ENCODE peak calls at places on chromosomes 7 and 10, in ten cellular contexts. V is T-helper 2 cell; B is brain microvascular endothelial cell; Q is GM10248; D is breast epithelium; C is RCC 7860; K is stimulated activated CD4-positive, alpha-beta T cell treated with anti-CD3 and anti-CD28 coated beads, Interleukin-2, amount 100 ng/mL, for 24 hours; S is H1; E is GM13977; I is WTC11. N is an unnamed sample.
A peak's percentile ranks its signal among the peaks of the same experiment; 100 is the strongest.

GRCh38 chr10:103481974-103482531 is 3.0 kb upstream of the CALHM3 start:
- DNase-seq in I (no peak), V (peak; percentile 83), D (no peak), K (no peak), C (peak; percentile 33), E (peak; percentile 84), B (peak; percentile 57), Q (peak; percentile 74), S (no peak), N (peak; percentile 39)

GRCh38 chr10:102603946-102604345 is 40.3 kb upstream of the TRIM8 start:
- DNase-seq in V (no peak), I (no peak), B (no peak), D (no peak), S (no peak), Q (no peak), E (no peak), K (no peak), C (no peak), N (no peak)

GRCh38 chr7:69598081-69598486 is at the start of gene AUTS2:
- DNase-seq in D (peak; percentile 67), B (peak; percentile 48), E (peak; percentile 98), K (peak; percentile 56), C (no peak), Q (peak; percentile 92), V (peak; percentile 65), S (peak; percentile 85), I (peak; percentile 84), N (peak; percentile 89)

GRCh38 chr10:5364916-5365434 is at the start of gene UCN3:
- DNase-seq in C (no peak), Q (no peak), B (no peak), V (no peak), E (no peak), I (no peak), S (no peak), K (no peak), D (no peak), N (no peak)

GRCh38 chr10:102779680-102780079 is 35.9 kb downstream of the WBP1L start:
- DNase-seq in E (no peak), K (no peak), V (no peak), D (no peak), I (no peak), S (no peak), B (no peak), Q (no peak), C (no peak), N (no peak)

GRCh38 chr10:11521860-11522259 is 89.6 kb downstream of the USP6NL start:
- DNase-seq in C (no peak), S (no peak), B (no peak), D (no peak), V (no peak), K (no peak), I (no peak), Q (no peak), E (no peak), N (no peak)

GRCh38 chr7:107286751-107287621 is 118.2 kb downstream of the HBP1 start:
- DNase-seq in D (no peak), E (no peak), B (no peak), C (no peak), S (no peak), V (no peak), Q (no peak), K (no peak), I (no peak), N (no peak)

GRCh38 chr10:73159038-73159648 is 8.7 kb downstream of the ECD start:
- DNase-seq in C (peak; percentile 44), I (peak; percentile 57), E (peak; percentile 42), D (peak; percentile 58), B (peak; percentile 57), K (peak; percentile 57), V (peak; percentile 47), Q (peak; percentile 60), S (peak; percentile 60), N (peak; percentile 29)

GRCh38 chr7:30145521-30145920 is 10.7 kb downstream of the MTURN start:
- DNase-seq in C (no peak), B (no peak), S (no peak), D (no peak), V (no peak), Q (no peak), K (no peak), I (no peak), E (no peak), N (no peak)

GRCh38 chr7:44320141-44320540 is 5.3 kb downstream of the CAMK2B start:
- DNase-seq in K (no peak), S (no peak), D (no peak), I (no peak), B (no peak), E (no peak), C (no peak), Q (no peak), V (no peak), N (no peak)

GRCh38 chr7:142153400-142153799 is 41.9 kb downstream of the MGAM2 start:
- DNase-seq in Q (peak; percentile 12), K (no peak), C (no peak), B (peak; percentile 17), E (no peak), D (no peak), I (no peak), V (peak; percentile 14), S (no peak), N (no peak)

GRCh38 chr10:13801907-13802288 is 215.1 kb downstream of the PRPF18 start:
- DNase-seq in B (no peak), S (no peak), E (no peak), V (no peak), C (no peak), D (no peak), I (no peak), K (no peak), Q (no peak), N (no peak)

GRCh38 chr7:2156756-2157472 is 75.8 kb downstream of the MAD1L1 start:
- DNase-seq in E (no peak), S (no peak), B (no peak), K (no peak), V (no peak), Q (no peak), C (no peak), D (no peak), I (no peak), N (no peak)

GRCh38 chr7:68186072-68186471 is 1189.4 kb downstream of the TYW1 start:
- DNase-seq in C (no peak), I (no peak), S (no peak), V (no peak), D (no peak), K (no peak), Q (no peak), B (no peak), E (no peak), N (no peak)

GRCh38 chr10:103227416-103227815 is 18.3 kb upstream of the RPEL1 start:
- DNase-seq in S (no peak), D (no peak), Q (no peak), K (no peak), B (no peak), V (no peak), E (no peak), I (no peak), C (no peak), N (no peak)

GRCh38 chr7:74371381-74372059 is 82.2 kb upstream of the GTF2IRD1 start:
- DNase-seq in K (peak; percentile 17), Q (no peak), D (no peak), E (no peak), V (no peak), C (no peak), I (peak; percentile 61), S (peak; percentile 70), B (no peak), N (no peak)

GRCh38 chr7:28355553-28356319 is 56.6 kb upstream of the CREB5 start:
- DNase-seq in E (no peak), V (no peak), I (no peak), K (no peak), S (no peak), D (no peak), B (no peak), C (no peak), Q (no peak), N (no peak)

GRCh38 chr10:84264611-84265141 is 19.8 kb downstream of the RGR start:
- DNase-seq in E (peak; percentile 70), I (peak; percentile 84), C (peak; percentile 36), V (peak; percentile 61), S (peak; percentile 87), B (peak; percentile 71), Q (peak; percentile 74), D (peak; percentile 77), K (peak; percentile 77), N (peak; percentile 73)

GRCh38 chr7:69295971-69296370 is 302.3 kb upstream of the AUTS2 start:
- DNase-seq in V (no peak), S (no peak), Q (no peak), C (no peak), E (no peak), I (no peak), D (no peak), K (no peak), B (no peak), N (no peak)

GRCh38 chr10:68655620-68656126 is 65.4 kb upstream of the CCAR1 start:
- DNase-seq in C (no peak), K (no peak), I (no peak), B (no peak), E (no peak), Q (no peak), S (no peak), D (no peak), V (no peak), N (no peak)

GRCh38 chr10:125158528-125159485 is 1.6 kb downstream of the CTBP2 start:
- DNase-seq in B (no peak), C (peak; percentile 39), K (no peak), S (peak; percentile 35), I (no peak), E (peak; percentile 74), Q (peak; percentile 45), V (no peak), D (peak; percentile 52), N (peak; percentile 78)

GRCh38 chr10:6047326-6047611 is 14.9 kb downstream of the IL2RA start:
- DNase-seq in Q (no peak), D (no peak), C (no peak), B (no peak), K (no peak), V (no peak), S (no peak), I (no peak), E (no peak), N (no peak)

GRCh38 chr10:79182763-79183467 is 114.1 kb downstream of the ZMIZ1 start:
- DNase-seq in S (no peak), K (no peak), Q (no peak), V (no peak), E (no peak), D (no peak), B (no peak), C (peak; percentile 54), I (no peak), N (no peak)

GRCh38 chr10:21176934-21177480 is 279.9 kb upstream of the NEBL start:
- DNase-seq in E (no peak), I (no peak), K (no peak), V (no peak), S (no peak), Q (no peak), D (no peak), C (no peak), B (no peak), N (no peak)

GRCh38 chr10:13018171-13018570 is 16.7 kb upstream of the CCDC3 start:
- DNase-seq in B (peak; percentile 83), S (no peak), V (no peak), K (no peak), D (no peak), I (no peak), E (no peak), Q (no peak), C (no peak), N (no peak)

GRCh38 chr10:132135398-132135872 is 51.3 kb upstream of the DPYSL4 start:
- DNase-seq in V (no peak), E (no peak), Q (no peak), I (no peak), K (no peak), D (no peak), B (no peak), C (no peak), S (no peak), N (peak; percentile 46)

GRCh38 chr10:49606981-49607535 is 3.1 kb upstream of the SLC18A3 start:
- DNase-seq in E (peak; percentile 88), S (peak; percentile 95), V (peak; percentile 77), D (peak; percentile 57), B (peak; percentile 71), Q (peak; percentile 87), K (peak; percentile 78), C (peak; percentile 55), I (peak; percentile 91), N (peak; percentile 78)

GRCh38 chr7:139916717-139917395 is 87.8 kb downstream of the TBXAS1 start:
- DNase-seq in E (peak; percentile 72), D (no peak), V (peak; percentile 23), K (no peak), S (no peak), C (peak; percentile 19), Q (peak; percentile 78), B (no peak), I (no peak), N (no peak)